ENCODE peak calls at places on chromosome X, in four cellular contexts. H, J, K and L are unnamed samples.

GRCh38 chrX:124217289-124218251 is 114.9 kb upstream of the TEX13D start:
- DNase-seq in H (peak; percentile 50), K (no peak), J (peak; percentile 24), L (peak; percentile 80)

GRCh38 chrX:13013353-13014110 is 30.9 kb downstream of the FAM9C start:
- DNase-seq in H (no peak), K (peak; percentile 46), J (no peak), L (no peak)

GRCh38 chrX:154695913-154696312 is 42.5 kb upstream of the CTAG2 start:
- DNase-seq in J (no peak), K (no peak), H (no peak), L (no peak)

GRCh38 chrX:130786030-130786429 is 117.0 kb downstream of the ENOX2 start:
- DNase-seq in K (no peak), J (no peak), H (no peak), L (no peak)

GRCh38 chrX:154125356-154126040 is 18.5 kb upstream of the OPN1LW start:
- DNase-seq in H (no peak), K (no peak), J (no peak), L (no peak)

GRCh38 chrX:68415289-68415688 is 18.0 kb downstream of the OPHN1 start:
- DNase-seq in K (no peak), H (no peak), J (no peak), L (no peak)

GRCh38 chrX:19886375-19886774 is 1.0 kb downstream of the SH3KBP1 start:
- DNase-seq in H (no peak), K (no peak), J (no peak), L (no peak)

GRCh38 chrX:148310402-148311200 is 189.8 kb upstream of the AFF2 start:
- DNase-seq in J (peak; percentile 40), H (peak; percentile 32), K (no peak), L (peak; percentile 85)

GRCh38 chrX:134459683-134460004 is 321 bp upstream of the HPRT1 start:
- DNase-seq in J (no peak), H (no peak), K (no peak), L (no peak)

GRCh38 chrX:154991039-154991438 is 31.5 kb downstream of the F8 start:
- DNase-seq in H (no peak), J (no peak), K (no peak), L (peak; percentile 30)

GRCh38 chrX:65706041-65706828 is 38.8 kb downstream of the MSN start:
- DNase-seq in K (no peak), J (peak; percentile 11), H (peak; percentile 25), L (no peak)